ENCODE peak calls at places on chromosomes 11 and 22, in ten cellular contexts. One of them, this sample, is unnamed.

GRCh38 chr11:111000400-111001090 is 245.0 kb upstream of the POU2AF2 start:
- DNase-seq in body of pancreas: no peak
- DNase-seq in DMS53: no peak
- DNase-seq in RCC 7860: no peak
- DNase-seq in NCI-H82: no peak
- DNase-seq in iPS-NIHi11: no peak
- DNase-seq in lung microvascular endothelial cell: no peak
- DNase-seq in C1 segment of cervical spinal cord: no peak
- DNase-seq in smooth muscle cell of the brain vasculature: no peak
- DNase-seq in sigmoid colon: no peak
- DNase-seq in this sample: no peak

GRCh38 chr11:73570415-73571114 is 27.3 kb downstream of the FAM168A start:
- DNase-seq in body of pancreas: no peak
- DNase-seq in DMS53: peak; percentile 74
- DNase-seq in RCC 7860: peak; percentile 66
- DNase-seq in NCI-H82: peak; percentile 58
- DNase-seq in iPS-NIHi11: no peak
- DNase-seq in lung microvascular endothelial cell: peak; percentile 70
- DNase-seq in C1 segment of cervical spinal cord: no peak
- DNase-seq in smooth muscle cell of the brain vasculature: no peak
- DNase-seq in sigmoid colon: no peak
- DNase-seq in this sample: no peak

GRCh38 chr22:30920407-30920806 is 48.2 kb downstream of the MORC2 start:
- DNase-seq in body of pancreas: peak; percentile 84
- DNase-seq in DMS53: peak; percentile 53
- DNase-seq in RCC 7860: peak; percentile 19
- DNase-seq in NCI-H82: peak; percentile 72
- DNase-seq in iPS-NIHi11: peak; percentile 87
- DNase-seq in lung microvascular endothelial cell: peak; percentile 73
- DNase-seq in C1 segment of cervical spinal cord: peak; percentile 17
- DNase-seq in smooth muscle cell of the brain vasculature: peak; percentile 43
- DNase-seq in sigmoid colon: peak; percentile 87
- DNase-seq in this sample: peak; percentile 86

GRCh38 chr11:35478411-35479139 is 46.8 kb downstream of the PAMR1 start:
- DNase-seq in body of pancreas: peak; percentile 51
- DNase-seq in DMS53: no peak
- DNase-seq in RCC 7860: no peak
- DNase-seq in NCI-H82: no peak
- DNase-seq in iPS-NIHi11: no peak
- DNase-seq in lung microvascular endothelial cell: no peak
- DNase-seq in C1 segment of cervical spinal cord: no peak
- DNase-seq in smooth muscle cell of the brain vasculature: no peak
- DNase-seq in sigmoid colon: no peak
- DNase-seq in this sample: no peak

GRCh38 chr11:61675826-61676225 is 4.4 kb upstream of the DAGLA start:
- DNase-seq in body of pancreas: no peak
- DNase-seq in DMS53: no peak
- DNase-seq in RCC 7860: no peak
- DNase-seq in NCI-H82: no peak
- DNase-seq in iPS-NIHi11: no peak
- DNase-seq in lung microvascular endothelial cell: no peak
- DNase-seq in C1 segment of cervical spinal cord: no peak
- DNase-seq in smooth muscle cell of the brain vasculature: no peak
- DNase-seq in sigmoid colon: no peak
- DNase-seq in this sample: no peak

GRCh38 chr11:9399466-9399865 is 15.0 kb downstream of the IPO7 start:
- DNase-seq in body of pancreas: no peak
- DNase-seq in DMS53: no peak
- DNase-seq in RCC 7860: no peak
- DNase-seq in NCI-H82: no peak
- DNase-seq in iPS-NIHi11: no peak
- DNase-seq in lung microvascular endothelial cell: no peak
- DNase-seq in C1 segment of cervical spinal cord: no peak
- DNase-seq in smooth muscle cell of the brain vasculature: no peak
- DNase-seq in sigmoid colon: no peak
- DNase-seq in this sample: no peak

GRCh38 chr11:41836426-41836825 is 377.0 kb upstream of the LRRC4C start:
- DNase-seq in body of pancreas: no peak
- DNase-seq in DMS53: no peak
- DNase-seq in RCC 7860: no peak
- DNase-seq in NCI-H82: no peak
- DNase-seq in iPS-NIHi11: no peak
- DNase-seq in lung microvascular endothelial cell: no peak
- DNase-seq in C1 segment of cervical spinal cord: no peak
- DNase-seq in smooth muscle cell of the brain vasculature: no peak
- DNase-seq in sigmoid colon: no peak
- DNase-seq in this sample: no peak

GRCh38 chr11:82855616-82856015 is 44.6 kb downstream of the PRCP start:
- DNase-seq in body of pancreas: no peak
- DNase-seq in DMS53: no peak
- DNase-seq in RCC 7860: no peak
- DNase-seq in NCI-H82: no peak
- DNase-seq in iPS-NIHi11: no peak
- DNase-seq in lung microvascular endothelial cell: no peak
- DNase-seq in C1 segment of cervical spinal cord: no peak
- DNase-seq in smooth muscle cell of the brain vasculature: no peak
- DNase-seq in sigmoid colon: no peak
- DNase-seq in this sample: no peak

GRCh38 chr22:28570697-28571373 is 108.8 kb downstream of the TTC28 start:
- DNase-seq in body of pancreas: no peak
- DNase-seq in DMS53: no peak
- DNase-seq in RCC 7860: no peak
- DNase-seq in NCI-H82: no peak
- DNase-seq in iPS-NIHi11: no peak
- DNase-seq in lung microvascular endothelial cell: peak; percentile 10
- DNase-seq in C1 segment of cervical spinal cord: no peak
- DNase-seq in smooth muscle cell of the brain vasculature: no peak
- DNase-seq in sigmoid colon: no peak
- DNase-seq in this sample: no peak

GRCh38 chr11:41403462-41403861 is 56.0 kb downstream of the LRRC4C start:
- DNase-seq in body of pancreas: no peak
- DNase-seq in DMS53: no peak
- DNase-seq in RCC 7860: no peak
- DNase-seq in NCI-H82: no peak
- DNase-seq in iPS-NIHi11: no peak
- DNase-seq in lung microvascular endothelial cell: no peak
- DNase-seq in C1 segment of cervical spinal cord: no peak
- DNase-seq in smooth muscle cell of the brain vasculature: no peak
- DNase-seq in sigmoid colon: no peak
- DNase-seq in this sample: no peak

GRCh38 chr11:2926611-2927492 is 2.4 kb downstream of the PHLDA2 start:
- DNase-seq in body of pancreas: no peak
- DNase-seq in DMS53: peak; percentile 44
- DNase-seq in RCC 7860: no peak
- DNase-seq in NCI-H82: no peak
- DNase-seq in iPS-NIHi11: no peak
- DNase-seq in lung microvascular endothelial cell: no peak
- DNase-seq in C1 segment of cervical spinal cord: no peak
- DNase-seq in smooth muscle cell of the brain vasculature: no peak
- DNase-seq in sigmoid colon: no peak
- DNase-seq in this sample: peak; percentile 69

GRCh38 chr11:97471480-97471879 is 1081.7 kb downstream of the JRKL start:
- DNase-seq in body of pancreas: no peak
- DNase-seq in DMS53: no peak
- DNase-seq in RCC 7860: no peak
- DNase-seq in NCI-H82: no peak
- DNase-seq in iPS-NIHi11: no peak
- DNase-seq in lung microvascular endothelial cell: no peak
- DNase-seq in C1 segment of cervical spinal cord: no peak
- DNase-seq in smooth muscle cell of the brain vasculature: no peak
- DNase-seq in sigmoid colon: no peak
- DNase-seq in this sample: no peak

GRCh38 chr11:72776117-72776843 is 17.6 kb downstream of the STARD10 start:
- DNase-seq in body of pancreas: peak; percentile 35
- DNase-seq in DMS53: no peak
- DNase-seq in RCC 7860: no peak
- DNase-seq in NCI-H82: no peak
- DNase-seq in iPS-NIHi11: no peak
- DNase-seq in lung microvascular endothelial cell: no peak
- DNase-seq in C1 segment of cervical spinal cord: no peak
- DNase-seq in smooth muscle cell of the brain vasculature: no peak
- DNase-seq in sigmoid colon: no peak
- DNase-seq in this sample: no peak

GRCh38 chr11:115760528-115760837 is 256.3 kb upstream of the CADM1 start:
- DNase-seq in body of pancreas: no peak
- DNase-seq in DMS53: peak; percentile 64
- DNase-seq in RCC 7860: no peak
- DNase-seq in NCI-H82: no peak
- DNase-seq in iPS-NIHi11: no peak
- DNase-seq in lung microvascular endothelial cell: no peak
- DNase-seq in C1 segment of cervical spinal cord: no peak
- DNase-seq in smooth muscle cell of the brain vasculature: no peak
- DNase-seq in sigmoid colon: peak; percentile 65
- DNase-seq in this sample: no peak

GRCh38 chr22:20247608-20248171 is 20.4 kb downstream of the RTN4R start:
- DNase-seq in body of pancreas: no peak
- DNase-seq in DMS53: no peak
- DNase-seq in RCC 7860: no peak
- DNase-seq in NCI-H82: no peak
- DNase-seq in iPS-NIHi11: no peak
- DNase-seq in lung microvascular endothelial cell: no peak
- DNase-seq in C1 segment of cervical spinal cord: no peak
- DNase-seq in smooth muscle cell of the brain vasculature: no peak
- DNase-seq in sigmoid colon: no peak
- DNase-seq in this sample: no peak

GRCh38 chr11:30295178-30295885 is 27.6 kb upstream of the ARL14EP start:
- DNase-seq in body of pancreas: no peak
- DNase-seq in DMS53: no peak
- DNase-seq in RCC 7860: no peak
- DNase-seq in NCI-H82: no peak
- DNase-seq in iPS-NIHi11: no peak
- DNase-seq in lung microvascular endothelial cell: no peak
- DNase-seq in C1 segment of cervical spinal cord: no peak
- DNase-seq in smooth muscle cell of the brain vasculature: no peak
- DNase-seq in sigmoid colon: no peak
- DNase-seq in this sample: peak; percentile 45

GRCh38 chr11:66891849-66892660 is 35.2 kb downstream of the LRFN4 start:
- DNase-seq in body of pancreas: peak; percentile 63
- DNase-seq in DMS53: peak; percentile 96
- DNase-seq in RCC 7860: peak; percentile 96
- DNase-seq in NCI-H82: no peak
- DNase-seq in iPS-NIHi11: peak; percentile 51
- DNase-seq in lung microvascular endothelial cell: peak; percentile 93
- DNase-seq in C1 segment of cervical spinal cord: no peak
- DNase-seq in smooth muscle cell of the brain vasculature: peak; percentile 65
- DNase-seq in sigmoid colon: no peak
- DNase-seq in this sample: no peak

GRCh38 chr11:38138972-38139371 is 1540.9 kb upstream of the RAG2 start:
- DNase-seq in body of pancreas: no peak
- DNase-seq in DMS53: no peak
- DNase-seq in RCC 7860: no peak
- DNase-seq in NCI-H82: no peak
- DNase-seq in iPS-NIHi11: no peak
- DNase-seq in lung microvascular endothelial cell: no peak
- DNase-seq in C1 segment of cervical spinal cord: no peak
- DNase-seq in smooth muscle cell of the brain vasculature: no peak
- DNase-seq in sigmoid colon: no peak
- DNase-seq in this sample: no peak

GRCh38 chr22:40567106-40567505 is 69.4 kb downstream of the MRTFA start:
- DNase-seq in body of pancreas: no peak
- DNase-seq in DMS53: no peak
- DNase-seq in RCC 7860: peak; percentile 32
- DNase-seq in NCI-H82: no peak
- DNase-seq in iPS-NIHi11: no peak
- DNase-seq in lung microvascular endothelial cell: no peak
- DNase-seq in C1 segment of cervical spinal cord: no peak
- DNase-seq in smooth muscle cell of the brain vasculature: no peak
- DNase-seq in sigmoid colon: no peak
- DNase-seq in this sample: no peak

GRCh38 chr11:33444835-33445594 is 187.8 kb downstream of the HIPK3 start:
- DNase-seq in body of pancreas: no peak
- DNase-seq in DMS53: no peak
- DNase-seq in RCC 7860: no peak
- DNase-seq in NCI-H82: no peak
- DNase-seq in iPS-NIHi11: no peak
- DNase-seq in lung microvascular endothelial cell: peak; percentile 60
- DNase-seq in C1 segment of cervical spinal cord: no peak
- DNase-seq in smooth muscle cell of the brain vasculature: no peak
- DNase-seq in sigmoid colon: no peak
- DNase-seq in this sample: no peak

GRCh38 chr22:40323681-40324083 is 22.6 kb upstream of the ADSL start:
- DNase-seq in body of pancreas: no peak
- DNase-seq in DMS53: no peak
- DNase-seq in RCC 7860: no peak
- DNase-seq in NCI-H82: no peak
- DNase-seq in iPS-NIHi11: no peak
- DNase-seq in lung microvascular endothelial cell: no peak
- DNase-seq in C1 segment of cervical spinal cord: no peak
- DNase-seq in smooth muscle cell of the brain vasculature: no peak
- DNase-seq in sigmoid colon: no peak
- DNase-seq in this sample: no peak

GRCh38 chr11:3796796-3797328 is 492 bp downstream of the NUP98 start:
- DNase-seq in body of pancreas: no peak
- DNase-seq in DMS53: peak; percentile 87
- DNase-seq in RCC 7860: no peak
- DNase-seq in NCI-H82: peak; percentile 73
- DNase-seq in iPS-NIHi11: peak; percentile 73
- DNase-seq in lung microvascular endothelial cell: no peak
- DNase-seq in C1 segment of cervical spinal cord: no peak
- DNase-seq in smooth muscle cell of the brain vasculature: no peak
- DNase-seq in sigmoid colon: no peak
- DNase-seq in this sample: no peak

GRCh38 chr11:123253223-123253622 is 58.2 kb upstream of the CLMP start:
- DNase-seq in body of pancreas: no peak
- DNase-seq in DMS53: no peak
- DNase-seq in RCC 7860: no peak
- DNase-seq in NCI-H82: no peak
- DNase-seq in iPS-NIHi11: no peak
- DNase-seq in lung microvascular endothelial cell: no peak
- DNase-seq in C1 segment of cervical spinal cord: no peak
- DNase-seq in smooth muscle cell of the brain vasculature: no peak
- DNase-seq in sigmoid colon: no peak
- DNase-seq in this sample: peak; percentile 1

GRCh38 chr11:46183819-46184218 is 62.6 kb upstream of the PHF21A start:
- DNase-seq in body of pancreas: no peak
- DNase-seq in DMS53: peak; percentile 42
- DNase-seq in RCC 7860: peak; percentile 31
- DNase-seq in NCI-H82: no peak
- DNase-seq in iPS-NIHi11: no peak
- DNase-seq in lung microvascular endothelial cell: no peak
- DNase-seq in C1 segment of cervical spinal cord: no peak
- DNase-seq in smooth muscle cell of the brain vasculature: no peak
- DNase-seq in sigmoid colon: no peak
- DNase-seq in this sample: no peak

GRCh38 chr22:50360578-50360977 is 17.5 kb downstream of the PPP6R2 start:
- DNase-seq in body of pancreas: no peak
- DNase-seq in DMS53: no peak
- DNase-seq in RCC 7860: no peak
- DNase-seq in NCI-H82: no peak
- DNase-seq in iPS-NIHi11: no peak
- DNase-seq in lung microvascular endothelial cell: no peak
- DNase-seq in C1 segment of cervical spinal cord: no peak
- DNase-seq in smooth muscle cell of the brain vasculature: no peak
- DNase-seq in sigmoid colon: no peak
- DNase-seq in this sample: no peak

GRCh38 chr11:803770-804598 is 1.0 kb downstream of the PIDD1 start:
- DNase-seq in body of pancreas: no peak
- DNase-seq in DMS53: peak; percentile 84
- DNase-seq in RCC 7860: no peak
- DNase-seq in NCI-H82: no peak
- DNase-seq in iPS-NIHi11: no peak
- DNase-seq in lung microvascular endothelial cell: peak; percentile 30
- DNase-seq in C1 segment of cervical spinal cord: no peak
- DNase-seq in smooth muscle cell of the brain vasculature: no peak
- DNase-seq in sigmoid colon: no peak
- DNase-seq in this sample: no peak

GRCh38 chr11:120750647-120751419 is 239.3 kb downstream of the GRIK4 start:
- DNase-seq in body of pancreas: no peak
- DNase-seq in DMS53: no peak
- DNase-seq in RCC 7860: no peak
- DNase-seq in NCI-H82: no peak
- DNase-seq in iPS-NIHi11: no peak
- DNase-seq in lung microvascular endothelial cell: no peak
- DNase-seq in C1 segment of cervical spinal cord: no peak
- DNase-seq in smooth muscle cell of the brain vasculature: no peak
- DNase-seq in sigmoid colon: no peak
- DNase-seq in this sample: no peak

GRCh38 chr11:67463186-67463585 is 5.9 kb downstream of the TMEM134 start:
- DNase-seq in body of pancreas: no peak
- DNase-seq in DMS53: no peak
- DNase-seq in RCC 7860: no peak
- DNase-seq in NCI-H82: no peak
- DNase-seq in iPS-NIHi11: no peak
- DNase-seq in lung microvascular endothelial cell: no peak
- DNase-seq in C1 segment of cervical spinal cord: no peak
- DNase-seq in smooth muscle cell of the brain vasculature: no peak
- DNase-seq in sigmoid colon: no peak
- DNase-seq in this sample: peak; percentile 66

This sample was measured in kidney.